ENCODE peak calls at places on chromosomes 11 and 22, in nine cellular contexts. One of them, this sample, is unnamed. For H3K4me1, the result is how much of the 10 kb centered on the place peaks cover.

GRCh38 chr11:43021466-43021865 is 290.3 kb upstream of the API5 start:
- DNase-seq in cardiac muscle cell: peak
- DNase-seq in GM23338: peak
- DNase-seq in tibial artery: no peak
- DNase-seq in heart right ventricle: no peak
- DNase-seq in transverse colon: no peak
- DNase-seq in uterus: no peak
- DNase-seq in effector memory CD4-positive, alpha-beta T cell: no peak
- DNase-seq in adrenal gland: peak
- DNase-seq in this sample: no peak

GRCh38 chr11:67732045-67732787 is 57.8 kb upstream of the ALDH3B2 start:
- DNase-seq in cardiac muscle cell: peak
- DNase-seq in GM23338: peak
- DNase-seq in tibial artery: no peak
- DNase-seq in heart right ventricle: no peak
- DNase-seq in transverse colon: no peak
- DNase-seq in uterus: no peak
- DNase-seq in effector memory CD4-positive, alpha-beta T cell: peak
- DNase-seq in adrenal gland: no peak
- DNase-seq in this sample: no peak

GRCh38 chr22:18000441-18001039 is 23.8 kb downstream of the MICAL3 start:
- DNase-seq in cardiac muscle cell: peak
- DNase-seq in GM23338: peak
- DNase-seq in tibial artery: no peak
- DNase-seq in heart right ventricle: no peak
- DNase-seq in transverse colon: peak
- DNase-seq in uterus: peak
- DNase-seq in effector memory CD4-positive, alpha-beta T cell: peak
- DNase-seq in adrenal gland: no peak
- DNase-seq in this sample: no peak

GRCh38 chr11:63793163-63793562 is 20.1 kb upstream of the SPINDOC start:
- DNase-seq in cardiac muscle cell: no peak
- DNase-seq in GM23338: no peak
- DNase-seq in tibial artery: no peak
- DNase-seq in heart right ventricle: no peak
- DNase-seq in transverse colon: no peak
- DNase-seq in uterus: no peak
- DNase-seq in effector memory CD4-positive, alpha-beta T cell: no peak
- DNase-seq in adrenal gland: no peak
- DNase-seq in this sample: no peak

GRCh38 chr11:38839076-38839475 is 2241.0 kb upstream of the RAG2 start:
- DNase-seq in cardiac muscle cell: no peak
- DNase-seq in GM23338: no peak
- DNase-seq in tibial artery: no peak
- DNase-seq in heart right ventricle: no peak
- DNase-seq in transverse colon: no peak
- DNase-seq in uterus: no peak
- DNase-seq in effector memory CD4-positive, alpha-beta T cell: no peak
- DNase-seq in adrenal gland: no peak
- DNase-seq in this sample: no peak

GRCh38 chr11:124778281-124778680 is 16.2 kb upstream of the ESAM start:
- DNase-seq in cardiac muscle cell: no peak
- DNase-seq in GM23338: peak
- DNase-seq in tibial artery: no peak
- DNase-seq in heart right ventricle: no peak
- DNase-seq in transverse colon: no peak
- DNase-seq in uterus: no peak
- DNase-seq in effector memory CD4-positive, alpha-beta T cell: no peak
- DNase-seq in adrenal gland: no peak
- DNase-seq in this sample: no peak

GRCh38 chr22:26285632-26286031 is 116.4 kb downstream of the SEZ6L start:
- DNase-seq in cardiac muscle cell: no peak
- DNase-seq in GM23338: no peak
- DNase-seq in tibial artery: no peak
- DNase-seq in heart right ventricle: no peak
- DNase-seq in transverse colon: no peak
- DNase-seq in uterus: no peak
- DNase-seq in effector memory CD4-positive, alpha-beta T cell: no peak
- DNase-seq in adrenal gland: no peak
- DNase-seq in this sample: no peak

GRCh38 chr11:17686185-17686980 is 33.0 kb upstream of the MYOD1 start:
- DNase-seq in cardiac muscle cell: no peak
- DNase-seq in GM23338: no peak
- DNase-seq in tibial artery: no peak
- DNase-seq in heart right ventricle: no peak
- DNase-seq in transverse colon: no peak
- DNase-seq in uterus: no peak
- DNase-seq in effector memory CD4-positive, alpha-beta T cell: no peak
- DNase-seq in adrenal gland: no peak
- DNase-seq in this sample: no peak

GRCh38 chr11:134949121-134949591 is 537.1 kb upstream of the B3GAT1 start:
- DNase-seq in cardiac muscle cell: no peak
- DNase-seq in GM23338: no peak
- DNase-seq in tibial artery: peak
- DNase-seq in heart right ventricle: no peak
- DNase-seq in transverse colon: no peak
- DNase-seq in uterus: no peak
- DNase-seq in effector memory CD4-positive, alpha-beta T cell: no peak
- DNase-seq in adrenal gland: peak
- DNase-seq in this sample: peak

GRCh38 chr11:112394304-112394703 is 133.6 kb upstream of the PLET1 start:
- DNase-seq in cardiac muscle cell: no peak
- DNase-seq in GM23338: no peak
- DNase-seq in tibial artery: no peak
- DNase-seq in heart right ventricle: no peak
- DNase-seq in transverse colon: no peak
- DNase-seq in uterus: no peak
- DNase-seq in effector memory CD4-positive, alpha-beta T cell: no peak
- DNase-seq in adrenal gland: no peak
- DNase-seq in this sample: no peak

GRCh38 chr11:117177534-117178209 is 871 bp upstream of the SIDT2 start:
- DNase-seq in cardiac muscle cell: no peak
- DNase-seq in GM23338: no peak
- DNase-seq in tibial artery: no peak
- DNase-seq in heart right ventricle: no peak
- DNase-seq in transverse colon: no peak
- DNase-seq in uterus: no peak
- DNase-seq in effector memory CD4-positive, alpha-beta T cell: no peak
- DNase-seq in adrenal gland: no peak
- DNase-seq in this sample: no peak

GRCh38 chr11:128289048-128289447 is 298.3 kb downstream of the ETS1 start:
- DNase-seq in cardiac muscle cell: no peak
- DNase-seq in GM23338: no peak
- DNase-seq in tibial artery: no peak
- DNase-seq in heart right ventricle: no peak
- DNase-seq in transverse colon: no peak
- DNase-seq in uterus: no peak
- DNase-seq in effector memory CD4-positive, alpha-beta T cell: no peak
- DNase-seq in adrenal gland: no peak
- DNase-seq in this sample: no peak

GRCh38 chr11:4454031-4454430 is 4.9 kb downstream of the OR52K2 start:
- DNase-seq in cardiac muscle cell: no peak
- DNase-seq in GM23338: no peak
- DNase-seq in tibial artery: no peak
- DNase-seq in heart right ventricle: no peak
- DNase-seq in transverse colon: no peak
- DNase-seq in uterus: no peak
- DNase-seq in effector memory CD4-positive, alpha-beta T cell: no peak
- DNase-seq in adrenal gland: no peak
- DNase-seq in this sample: no peak

GRCh38 chr22:32855023-32855756 is 53.7 kb downstream of the TIMP3 start:
- DNase-seq in cardiac muscle cell: no peak
- DNase-seq in GM23338: no peak
- DNase-seq in tibial artery: no peak
- DNase-seq in heart right ventricle: no peak
- DNase-seq in transverse colon: no peak
- DNase-seq in uterus: no peak
- DNase-seq in effector memory CD4-positive, alpha-beta T cell: no peak
- DNase-seq in adrenal gland: no peak
- DNase-seq in this sample: no peak

GRCh38 chr11:107844041-107844440 is 14.5 kb downstream of the SLC35F2 start:
- DNase-seq in cardiac muscle cell: no peak
- DNase-seq in GM23338: no peak
- DNase-seq in tibial artery: no peak
- DNase-seq in heart right ventricle: no peak
- DNase-seq in transverse colon: no peak
- DNase-seq in uterus: no peak
- DNase-seq in effector memory CD4-positive, alpha-beta T cell: no peak
- DNase-seq in adrenal gland: no peak
- DNase-seq in this sample: no peak

GRCh38 chr11:121461843-121462242 is 9.1 kb upstream of the SORL1-AS1 start:
- DNase-seq in cardiac muscle cell: no peak
- DNase-seq in GM23338: no peak
- DNase-seq in tibial artery: no peak
- DNase-seq in heart right ventricle: no peak
- DNase-seq in transverse colon: no peak
- DNase-seq in uterus: no peak
- DNase-seq in effector memory CD4-positive, alpha-beta T cell: no peak
- DNase-seq in adrenal gland: no peak
- DNase-seq in this sample: no peak

GRCh38 chr11:121465709-121466062 is 12.9 kb upstream of the SORL1-AS1 start:
- DNase-seq in cardiac muscle cell: no peak
- DNase-seq in GM23338: no peak
- DNase-seq in tibial artery: no peak
- DNase-seq in heart right ventricle: no peak
- DNase-seq in transverse colon: peak
- DNase-seq in uterus: no peak
- DNase-seq in effector memory CD4-positive, alpha-beta T cell: no peak
- DNase-seq in adrenal gland: no peak
- DNase-seq in this sample: no peak

GRCh38 chr11:121466063-121466794 is 13.5 kb upstream of the SORL1-AS1 start:
- DNase-seq in cardiac muscle cell: peak
- DNase-seq in GM23338: peak
- DNase-seq in tibial artery: peak
- DNase-seq in heart right ventricle: peak
- DNase-seq in transverse colon: peak
- DNase-seq in uterus: peak
- DNase-seq in effector memory CD4-positive, alpha-beta T cell: peak
- DNase-seq in adrenal gland: peak
- DNase-seq in this sample: no peak

GRCh38 chr11:121463689-121464335 is 11.0 kb upstream of the SORL1-AS1 start:
- DNase-seq in cardiac muscle cell: no peak
- DNase-seq in GM23338: no peak
- DNase-seq in tibial artery: no peak
- DNase-seq in heart right ventricle: no peak
- DNase-seq in transverse colon: no peak
- DNase-seq in uterus: no peak
- DNase-seq in effector memory CD4-positive, alpha-beta T cell: no peak
- DNase-seq in adrenal gland: no peak
- DNase-seq in this sample: no peak

DNA sequence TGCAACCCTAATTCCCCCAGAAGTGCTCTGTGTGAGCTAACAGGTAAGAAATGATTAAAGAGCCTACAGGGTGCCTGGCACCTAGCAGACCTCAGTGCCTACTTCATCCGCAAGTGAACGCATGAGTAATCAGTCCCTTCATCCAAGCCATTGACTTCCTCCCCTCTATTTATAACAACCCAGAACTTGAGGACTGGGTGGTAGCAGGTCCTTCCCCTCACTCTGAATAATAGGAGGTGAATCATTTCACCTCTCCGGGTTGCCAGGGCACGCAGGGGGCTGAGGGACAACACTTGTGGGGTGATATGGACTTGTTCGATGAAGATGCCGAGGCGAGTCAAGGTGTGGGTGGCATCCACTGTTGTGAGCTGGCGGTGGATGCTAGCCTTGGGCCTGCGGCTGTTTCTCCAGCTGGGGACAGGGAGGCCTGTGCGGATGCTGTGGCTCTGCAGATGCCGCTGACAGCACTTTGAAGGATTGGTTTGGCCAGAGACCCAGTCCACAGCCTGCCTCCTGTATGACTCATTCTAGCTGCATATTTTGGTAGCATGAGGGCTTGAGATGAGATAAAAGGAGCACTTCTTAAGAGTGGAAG is 11.7 kb upstream of the SORL1-AS1 start:
- DNase-seq in cardiac muscle cell: peak
- DNase-seq in GM23338: no peak
- DNase-seq in tibial artery: peak
- DNase-seq in heart right ventricle: peak
- DNase-seq in transverse colon: peak
- DNase-seq in uterus: peak
- DNase-seq in effector memory CD4-positive, alpha-beta T cell: peak
- DNase-seq in adrenal gland: peak
- DNase-seq in this sample: peak
- H3K4me1 ChIP-seq in cardiac muscle cell: under half
- H3K4me1 ChIP-seq in GM23338: half or more
- H3K4me1 ChIP-seq in tibial artery: under half
- H3K4me1 ChIP-seq in heart right ventricle: under half
- H3K4me1 ChIP-seq in transverse colon: under half
- H3K4me1 ChIP-seq in uterus: under half
- H3K4me1 ChIP-seq in effector memory CD4-positive, alpha-beta T cell: half or more
- H3K4me1 ChIP-seq in adrenal gland: under half
- H3K4me1 ChIP-seq in this sample: under half

GRCh38 chr22:30925667-30926066 is 42.9 kb downstream of the MORC2 start:
- DNase-seq in cardiac muscle cell: no peak
- DNase-seq in GM23338: no peak
- DNase-seq in tibial artery: no peak
- DNase-seq in heart right ventricle: no peak
- DNase-seq in transverse colon: no peak
- DNase-seq in uterus: no peak
- DNase-seq in effector memory CD4-positive, alpha-beta T cell: no peak
- DNase-seq in adrenal gland: no peak
- DNase-seq in this sample: no peak
- H3K4me3 ChIP-seq in cardiac muscle cell: no peak
- H3K4me3 ChIP-seq in GM23338: no peak
- H3K4me3 ChIP-seq in tibial artery: no peak
- H3K4me3 ChIP-seq in heart right ventricle: no peak
- H3K4me3 ChIP-seq in transverse colon: no peak
- H3K4me3 ChIP-seq in uterus: no peak
- H3K4me3 ChIP-seq in effector memory CD4-positive, alpha-beta T cell: no peak
- H3K4me3 ChIP-seq in adrenal gland: no peak
- H3K4me3 ChIP-seq in this sample: no peak

DNA sequence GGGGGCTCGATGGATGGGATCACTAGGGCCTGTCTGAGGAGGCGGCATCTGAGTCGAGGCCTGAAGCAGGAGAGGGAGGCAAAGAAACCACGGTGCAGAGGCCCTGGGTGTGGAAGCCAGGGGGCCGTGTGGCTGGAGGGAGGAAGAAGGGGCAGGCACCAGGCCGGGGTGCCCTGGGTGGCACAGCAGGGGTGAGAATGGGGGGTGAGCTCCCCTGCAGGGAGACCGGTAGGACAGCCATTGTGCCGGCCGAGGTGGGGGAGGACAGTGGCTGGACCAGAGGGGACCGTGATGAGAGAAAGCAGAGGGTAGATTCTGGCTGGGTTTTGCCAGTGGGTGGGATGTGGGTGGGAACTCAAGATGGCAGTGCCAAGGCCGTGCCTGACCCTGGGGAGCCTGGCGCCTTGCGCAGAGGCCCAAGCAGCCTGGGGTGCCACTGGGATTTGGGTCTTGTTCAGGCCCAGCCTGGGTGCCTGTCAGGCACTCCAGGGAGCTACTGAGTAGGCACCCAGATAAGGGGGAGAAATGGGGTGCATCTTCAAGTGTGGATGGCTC is 18.7 kb downstream of the PHLDA2 start:
- DNase-seq in cardiac muscle cell: no peak
- DNase-seq in GM23338: no peak
- DNase-seq in tibial artery: no peak
- DNase-seq in heart right ventricle: no peak
- DNase-seq in transverse colon: no peak
- DNase-seq in uterus: no peak
- DNase-seq in effector memory CD4-positive, alpha-beta T cell: no peak
- DNase-seq in adrenal gland: no peak
- DNase-seq in this sample: no peak
- H3K4me1 ChIP-seq in cardiac muscle cell: under half
- H3K4me1 ChIP-seq in GM23338: under half
- H3K4me1 ChIP-seq in tibial artery: under half
- H3K4me1 ChIP-seq in heart right ventricle: under half
- H3K4me1 ChIP-seq in transverse colon: under half
- H3K4me1 ChIP-seq in uterus: under half
- H3K4me1 ChIP-seq in effector memory CD4-positive, alpha-beta T cell: under half
- H3K4me1 ChIP-seq in adrenal gland: under half
- H3K4me1 ChIP-seq in this sample: under half

GRCh38 chr11:130427581-130428211 is 713 bp downstream of the ADAMTS8 start:
- DNase-seq in cardiac muscle cell: peak
- DNase-seq in GM23338: peak
- DNase-seq in tibial artery: no peak
- DNase-seq in heart right ventricle: no peak
- DNase-seq in transverse colon: peak
- DNase-seq in uterus: peak
- DNase-seq in effector memory CD4-positive, alpha-beta T cell: no peak
- DNase-seq in adrenal gland: no peak
- DNase-seq in this sample: peak
- H3K4me3 ChIP-seq in cardiac muscle cell: peak
- H3K4me3 ChIP-seq in GM23338: peak
- H3K4me3 ChIP-seq in tibial artery: peak
- H3K4me3 ChIP-seq in heart right ventricle: peak
- H3K4me3 ChIP-seq in transverse colon: peak
- H3K4me3 ChIP-seq in uterus: peak
- H3K4me3 ChIP-seq in effector memory CD4-positive, alpha-beta T cell: no peak
- H3K4me3 ChIP-seq in adrenal gland: no peak
- H3K4me3 ChIP-seq in this sample: peak